ENCODE peak calls at places on chromosomes 12 and 14, in nine cellular contexts. D is thoracic aorta; V is NCI-H460; G is ELF-1; Y is AG09309; N is activated CD4-positive, alpha-beta T cell treated with anti-CD3 and anti-CD28 coated beads, Interleukin-2, amount 50 U/mL, for 24 hours; P is heart left ventricle; W is activated T-helper 1 cell treated with anti-CD3 and anti-CD28 coated beads, Interleukin-2, amount 50 U/mL, for 16 hours; Q is SK-N-DZ. B is an unnamed sample.

GRCh38 chr14:62431496-62431895 is 613.8 kb downstream of the KCNH5 start:
- DNase-seq in W (no peak), Y (no peak), V (no peak), G (no peak), D (no peak), N (no peak), Q (no peak), P (no peak), B (no peak)

GRCh38 chr14:26729851-26730250 is 132.0 kb upstream of the NOVA1 start:
- DNase-seq in W (no peak), N (no peak), V (no peak), D (no peak), G (no peak), P (no peak), Y (no peak), Q (no peak), B (no peak)

GRCh38 chr12:64522316-64522715 is 70.4 kb downstream of the TBK1 start:
- DNase-seq in G (no peak), N (no peak), P (no peak), Q (no peak), W (no peak), Y (no peak), D (no peak), V (no peak), B (peak)

GRCh38 chr12:96401061-96401871 is 1.0 kb upstream of the CDK17 start:
- DNase-seq in Y (no peak), W (no peak), Q (peak), G (peak), V (peak), N (peak), D (no peak), P (peak), B (peak)

GRCh38 chr12:54948171-54948570 is 36.4 kb downstream of the TESPA1 start:
- DNase-seq in P (no peak), Y (no peak), V (no peak), G (peak), Q (no peak), W (no peak), D (no peak), N (no peak), B (no peak)

GRCh38 chr14:101464310-101464983 is 96.8 kb upstream of the DIO3 start:
- DNase-seq in W (no peak), P (no peak), D (no peak), V (no peak), Q (no peak), N (no peak), Y (no peak), G (peak), B (no peak)

GRCh38 chr14:58738189-58738836 is 100.6 kb downstream of the DACT1 start:
- DNase-seq in N (no peak), W (no peak), Y (peak), P (no peak), D (no peak), G (no peak), Q (no peak), V (no peak), B (no peak)

GRCh38 chr12:132560421-132560830 is 50.0 kb downstream of the LRCOL1 start:
- DNase-seq in D (no peak), N (peak), G (no peak), V (no peak), W (no peak), Q (no peak), P (no peak), Y (no peak), B (peak)

GRCh38 chr12:98594050-98594853 is 766 bp downstream of the SLC25A3 start:
- DNase-seq in W (no peak), V (no peak), N (no peak), Q (peak), P (peak), Y (no peak), D (peak), G (peak), B (peak)

GRCh38 chr12:113262710-113263109 is 41.4 kb downstream of the TPCN1 start:
- DNase-seq in Q (no peak), W (no peak), P (no peak), Y (peak), V (no peak), D (no peak), G (no peak), N (no peak), B (no peak)